ENCODE peak calls at places on chromosomes 11 and 22, in nine cellular contexts. S is right lobe of liver, D is HCT116, O is IMR-90, L is A549, X is body of pancreas, B is upper lobe of left lung, I is esophagus squamous epithelium, Y is tibial nerve. C is an unnamed sample.

GRCh38 chr11:113690619-113691569 is 15.2 kb downstream of the TMPRSS5 start:
- DNase-seq in S (no peak), D (peak), O (peak), L (peak), X (no peak), B (no peak), I (no peak), Y (no peak), C (no peak)

GRCh38 chr11:115905331-115905730 is 401.1 kb upstream of the CADM1 start:
- DNase-seq in S (no peak), D (no peak), O (peak), L (no peak), X (no peak), B (no peak), I (no peak), Y (no peak), C (no peak)

GRCh38 chr11:66881436-66881835 is 24.6 kb downstream of the LRFN4 start:
- DNase-seq in S (no peak), D (no peak), O (no peak), L (no peak), X (no peak), B (no peak), I (no peak), Y (no peak), C (no peak)

GRCh38 chr22:30490399-30490798 is 15.1 kb downstream of the SEC14L4 start:
- DNase-seq in S (peak), D (no peak), O (no peak), L (no peak), X (no peak), B (no peak), I (no peak), Y (no peak), C (no peak)

GRCh38 chr22:20112623-20113511 is 3.0 kb upstream of the RANBP1 start:
- DNase-seq in S (peak), D (no peak), O (no peak), L (no peak), X (no peak), B (no peak), I (no peak), Y (no peak), C (no peak)

GRCh38 chr11:13595166-13595565 is 73.3 kb upstream of the FAR1 start:
- DNase-seq in S (no peak), D (no peak), O (peak), L (no peak), X (no peak), B (no peak), I (no peak), Y (no peak), C (no peak)

GRCh38 chr22:23282089-23282501 is 101.8 kb downstream of the BCR start:
- DNase-seq in S (no peak), D (peak), O (peak), L (peak), X (peak), B (peak), I (no peak), Y (peak), C (peak)

GRCh38 chr11:24762076-24762475 is 265.2 kb downstream of the LUZP2 start:
- DNase-seq in S (no peak), D (no peak), O (no peak), L (no peak), X (no peak), B (no peak), I (no peak), Y (no peak), C (no peak)

GRCh38 chr11:118908931-118909618 is 16.7 kb downstream of the BCL9L start:
- DNase-seq in S (no peak), D (no peak), O (peak), L (peak), X (peak), B (peak), I (no peak), Y (peak), C (peak)

GRCh38 chr22:31917227-31917921 is 27.0 kb upstream of the YWHAH start:
- DNase-seq in S (no peak), D (no peak), O (no peak), L (no peak), X (no peak), B (peak), I (no peak), Y (no peak), C (peak)

GRCh38 chr11:56910046-56910753 is 78.5 kb upstream of the OR5AK2 start:
- DNase-seq in S (no peak), D (no peak), O (no peak), L (peak), X (no peak), B (no peak), I (no peak), Y (no peak), C (no peak)

GRCh38 chr11:124943242-124943641 is 7.4 kb upstream of the HEPACAM start:
- DNase-seq in S (no peak), D (no peak), O (no peak), L (no peak), X (no peak), B (no peak), I (no peak), Y (no peak), C (no peak)

GRCh38 chr22:44580176-44580575 is 82.1 kb upstream of the RTL6 start:
- DNase-seq in S (peak), D (no peak), O (no peak), L (no peak), X (no peak), B (peak), I (no peak), Y (no peak), C (peak)

GRCh38 chr11:30328676-30329075 is 5.8 kb downstream of the ARL14EP start:
- DNase-seq in S (no peak), D (no peak), O (peak), L (no peak), X (no peak), B (no peak), I (no peak), Y (no peak), C (no peak)

GRCh38 chr11:62081378-62082291 is 42.2 kb upstream of the INCENP start:
- DNase-seq in S (peak), D (peak), O (peak), L (peak), X (peak), B (peak), I (no peak), Y (peak), C (peak)

GRCh38 chr11:122686106-122686505 is 30.6 kb downstream of the UBASH3B start:
- DNase-seq in S (no peak), D (no peak), O (peak), L (no peak), X (no peak), B (no peak), I (no peak), Y (no peak), C (no peak)

GRCh38 chr11:10307022-10307410 is 2.1 kb downstream of the ADM start:
- DNase-seq in S (no peak), D (no peak), O (no peak), L (peak), X (no peak), B (no peak), I (no peak), Y (no peak), C (no peak)

GRCh38 chr22:32926600-32926999 is 125.1 kb downstream of the TIMP3 start:
- DNase-seq in S (no peak), D (peak), O (peak), L (peak), X (no peak), B (no peak), I (no peak), Y (peak), C (no peak)

GRCh38 chr11:4044971-4045646 is 49.5 kb upstream of the RRM1 start:
- DNase-seq in S (no peak), D (no peak), O (no peak), L (no peak), X (no peak), B (no peak), I (no peak), Y (no peak), C (no peak)

GRCh38 chr22:40415531-40416266 is 45.3 kb downstream of the SGSM3 start:
- DNase-seq in S (peak), D (no peak), O (peak), L (no peak), X (no peak), B (peak), I (no peak), Y (no peak), C (peak)

GRCh38 chr11:95284057-95285052 is 53.4 kb upstream of the SESN3 start:
- DNase-seq in S (no peak), D (no peak), O (no peak), L (no peak), X (no peak), B (no peak), I (no peak), Y (no peak), C (no peak)

GRCh38 chr11:103850419-103851165 is 185.8 kb upstream of the DDI1 start:
- DNase-seq in S (no peak), D (no peak), O (peak), L (no peak), X (no peak), B (no peak), I (no peak), Y (no peak), C (no peak)

GRCh38 chr11:122769126-122769780 is 69.0 kb upstream of the CRTAM start:
- DNase-seq in S (no peak), D (no peak), O (peak), L (no peak), X (no peak), B (no peak), I (no peak), Y (no peak), C (no peak)

GRCh38 chr11:125902927-125903752 is at the start of gene PUS3:
- DNase-seq in S (peak), D (peak), O (peak), L (peak), X (peak), B (peak), I (peak), Y (peak), C (peak)

GRCh38 chr11:122440783-122441701 is 214.5 kb upstream of the UBASH3B start:
- DNase-seq in S (peak), D (no peak), O (no peak), L (peak), X (no peak), B (no peak), I (no peak), Y (peak), C (no peak)

GRCh38 chr22:41940853-41941765 is 5.8 kb downstream of the CENPM start:
- DNase-seq in S (peak), D (no peak), O (peak), L (peak), X (peak), B (peak), I (no peak), Y (peak), C (peak)
- H3K27ac ChIP-seq in S (no peak), D (no peak), O (no peak), L (no peak), X (no peak), B (peak), I (peak), Y (peak), C (peak)

DNA sequence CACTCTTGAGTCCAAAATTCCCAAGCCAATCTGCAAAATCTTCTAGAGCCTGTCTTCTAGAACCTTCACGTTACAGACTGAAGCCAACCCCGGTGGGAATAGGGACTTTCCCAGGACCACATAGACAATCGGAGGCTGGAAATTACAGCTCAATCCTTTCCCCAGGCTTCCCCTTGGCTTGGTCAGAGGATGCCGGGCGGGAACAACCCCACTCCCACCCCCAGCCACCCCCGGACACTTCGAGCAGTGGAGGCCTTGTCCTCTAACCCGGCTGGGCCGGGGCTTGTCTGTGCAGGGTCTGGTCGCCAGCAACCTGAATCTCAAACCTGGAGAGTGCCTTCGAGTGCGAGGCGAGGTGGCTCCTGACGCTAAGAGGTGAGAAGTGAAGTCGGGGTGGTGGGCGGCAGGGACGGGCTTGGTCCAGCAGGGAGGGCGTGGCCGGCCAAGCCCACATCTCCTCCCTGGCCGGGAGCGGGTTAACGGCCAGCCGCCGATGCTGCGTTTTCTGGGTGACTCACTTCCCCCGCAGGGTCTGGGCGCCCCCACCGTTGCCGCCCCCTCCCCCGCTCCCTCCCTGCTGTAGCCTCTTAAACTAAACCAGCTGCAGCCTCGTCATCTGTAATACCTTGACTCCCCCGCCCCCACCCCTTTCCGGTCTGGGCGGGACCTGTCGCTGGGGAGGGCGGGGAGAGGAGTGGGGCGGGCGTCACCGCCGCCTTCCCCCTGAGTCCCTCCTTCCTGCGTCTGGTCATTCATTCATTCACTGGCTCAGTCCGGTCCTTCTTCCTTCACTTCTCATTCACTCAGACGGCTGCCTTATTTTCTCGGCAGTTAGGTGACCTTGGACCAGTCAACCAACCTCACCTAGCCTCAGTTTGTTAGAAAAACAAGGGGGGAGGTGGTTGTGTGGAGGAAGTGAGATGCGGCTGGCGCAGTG is 1.5 kb downstream of the LGALS1 start:
- DNase-seq in S (peak), D (peak), O (peak), L (peak), X (peak), B (peak), I (peak), Y (peak), C (peak)
- TF ChIP-seq POLR2A in S (peak), D (no peak), O (peak), L (peak), X (peak), B (no peak), I (no peak), Y (no peak), C (no peak)

GRCh38 chr11:75474240-75474639 is 41.2 kb upstream of the KLHL35 start:
- DNase-seq in S (no peak), D (no peak), O (peak), L (no peak), X (no peak), B (no peak), I (no peak), Y (no peak), C (no peak)

GRCh38 chr11:75476716-75477613 is 44.0 kb upstream of the KLHL35 start:
- DNase-seq in S (peak), D (no peak), O (no peak), L (no peak), X (peak), B (peak), I (no peak), Y (no peak), C (no peak)

GRCh38 chr11:75475767-75476650 is 43.0 kb upstream of the KLHL35 start:
- DNase-seq in S (no peak), D (no peak), O (peak), L (no peak), X (peak), B (peak), I (no peak), Y (peak), C (peak)

GRCh38 chr11:75473684-75474083 is 40.7 kb upstream of the KLHL35 start:
- DNase-seq in S (peak), D (no peak), O (no peak), L (no peak), X (no peak), B (no peak), I (no peak), Y (no peak), C (no peak)

DNA sequence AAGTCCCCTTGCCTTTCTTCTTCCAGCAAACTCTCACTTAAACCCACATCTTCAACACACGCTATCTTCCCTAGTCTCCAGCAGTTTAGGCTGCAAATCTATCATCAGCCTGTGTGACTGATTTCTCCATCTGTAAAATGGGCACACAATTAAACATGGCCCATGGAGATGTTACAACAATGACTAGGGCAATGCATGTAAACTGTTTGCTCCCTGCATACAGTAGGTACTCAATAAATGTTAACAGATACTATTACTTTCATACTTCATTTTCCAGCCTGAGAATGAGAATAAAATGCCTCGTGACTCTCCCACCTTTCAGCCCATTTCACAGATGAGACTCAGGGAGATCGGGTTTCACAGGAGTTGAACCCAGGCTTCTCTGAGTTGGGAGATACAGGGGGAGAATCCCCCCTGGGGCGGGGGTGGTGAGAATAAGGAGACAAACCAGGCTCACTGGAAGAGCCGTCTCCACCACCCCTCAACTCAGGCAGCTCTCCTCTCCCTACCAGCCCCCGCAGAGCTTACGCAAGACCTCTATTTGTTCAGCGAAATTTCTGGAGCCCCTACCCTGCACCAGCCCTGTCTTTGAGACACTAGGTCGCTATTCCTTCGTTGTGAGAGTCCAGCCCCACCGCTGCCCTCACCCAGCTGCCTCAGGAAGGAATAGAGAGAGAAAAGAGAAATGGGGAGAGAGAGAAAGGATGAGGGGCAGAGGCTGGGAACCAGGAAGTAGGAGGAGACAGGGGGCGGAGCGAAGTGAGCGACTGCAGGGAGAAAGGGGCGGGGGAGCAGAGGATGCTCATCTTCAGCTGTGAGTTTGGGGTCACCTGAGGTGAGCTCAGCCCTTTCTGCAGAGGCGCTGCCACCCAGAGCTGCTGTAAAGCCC is 42.1 kb upstream of the KLHL35 start:
- DNase-seq in S (peak), D (no peak), O (peak), L (peak), X (peak), B (peak), I (no peak), Y (peak), C (peak)
- H3K4me3 ChIP-seq in S (no peak), D (no peak), O (peak), L (no peak), X (no peak), B (no peak), I (no peak), Y (no peak), C (no peak)

GRCh38 chr11:69499216-69499945 is 17.9 kb downstream of the LINC01488 start:
- DNase-seq in S (peak), D (no peak), O (no peak), L (no peak), X (peak), B (no peak), I (no peak), Y (no peak), C (peak)
- H3K27ac ChIP-seq in S (no peak), D (no peak), O (no peak), L (no peak), X (no peak), B (no peak), I (no peak), Y (no peak), C (no peak)

DNA sequence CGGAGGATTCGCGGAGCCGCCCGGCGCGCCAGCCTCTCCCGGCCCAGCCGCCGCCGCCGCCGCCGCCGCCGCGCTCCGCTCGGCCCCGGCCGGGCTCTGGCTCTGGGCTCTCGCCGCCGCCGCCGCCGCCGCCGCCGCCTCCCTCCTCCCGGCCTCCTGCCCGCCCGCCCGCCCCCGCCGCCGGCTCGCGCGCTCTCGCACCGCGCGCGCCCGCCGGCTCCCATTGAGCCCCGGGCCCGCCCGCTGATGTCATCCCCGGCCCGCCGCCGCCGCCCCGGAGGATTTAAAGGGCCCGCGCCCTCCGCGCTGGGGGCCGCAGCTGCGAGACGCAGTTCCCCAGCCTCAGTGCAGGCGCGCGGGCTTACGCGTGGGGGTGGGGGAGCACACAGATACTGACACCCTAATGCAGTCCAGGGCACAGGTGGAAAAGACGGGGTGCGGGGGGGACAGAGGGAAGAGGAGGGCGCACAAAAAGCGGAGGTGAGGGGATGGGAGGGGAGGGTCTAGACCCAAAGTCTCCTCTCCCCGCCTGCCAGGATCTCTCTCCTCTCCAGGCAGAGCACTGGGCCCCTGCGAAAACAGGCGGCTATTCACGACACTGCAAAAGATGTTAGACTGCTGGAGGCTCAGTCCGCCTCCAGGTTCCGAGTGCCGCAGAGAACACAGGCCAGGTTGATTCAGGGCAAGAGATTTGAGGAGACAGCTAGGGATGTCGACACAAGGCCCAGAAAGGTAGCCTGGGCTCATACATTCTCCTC is at the start of gene CSNK1E:
- DNase-seq in S (peak), D (no peak), O (peak), L (peak), X (peak), B (peak), I (no peak), Y (peak), C (peak)
- TF ChIP-seq POLR2A in S (no peak), D (no peak), O (no peak), L (no peak), X (no peak), B (no peak), I (no peak), Y (no peak), C (no peak)

GRCh38 chr11:8959546-8960166 is 4.6 kb downstream of the TMEM9B start:
- DNase-seq in S (no peak), D (peak), O (peak), L (peak), X (peak), B (peak), I (no peak), Y (peak), C (no peak)
- H3K4me3 ChIP-seq in S (no peak), D (no peak), O (no peak), L (no peak), X (no peak), B (no peak), I (no peak), Y (no peak), C (no peak)

GRCh38 chr11:35139883-35140282 is 912 bp downstream of the CD44 start:
- DNase-seq in S (no peak), D (no peak), O (no peak), L (no peak), X (peak), B (peak), I (no peak), Y (no peak), C (no peak)
- H3K27ac ChIP-seq in S (peak), D (peak), O (peak), L (peak), X (peak), B (peak), I (peak), Y (peak), C (peak)